ENCODE peak calls at places on chromosomes 3 and 15, in nine cellular contexts. A is activated effector memory CD4-positive, alpha-beta T cell treated with anti-CD3 and anti-CD28 coated beads, Interleukin-2, amount 50 U/mL, for 16 hours; W is A172; L is mesothelial cell of epicardium; F is dorsolateral prefrontal cortex; N is NCI-H187; H is left colon; C is KG1; Y is CD14-positive monocyte. S is an unnamed sample.
A peak's percentile ranks its signal among the peaks of the same experiment; 100 is the strongest.

GRCh38 chr3:33438284-33438668 is 1.9 kb downstream of the UBP1 start:
- DNase-seq in A (no peak), W (peak; percentile 22), L (no peak), F (no peak), N (no peak), H (no peak), C (no peak), Y (peak; percentile 53), S (no peak)

GRCh38 chr15:59274126-59274970 is 67.7 kb downstream of the LDHAL6B start:
- DNase-seq in A (no peak), W (peak; percentile 69), L (no peak), F (no peak), N (no peak), H (no peak), C (no peak), Y (no peak), S (no peak)

GRCh38 chr3:152564454-152564853 is 270.5 kb upstream of the P2RY1 start:
- DNase-seq in A (no peak), W (no peak), L (no peak), F (no peak), N (no peak), H (no peak), C (no peak), Y (no peak), S (no peak)

GRCh38 chr15:41882689-41883483 is 11.0 kb downstream of the SPTBN5 start:
- DNase-seq in A (no peak), W (no peak), L (no peak), F (no peak), N (no peak), H (no peak), C (no peak), Y (no peak), S (peak; percentile 59)

GRCh38 chr15:101025116-101025885 is 106.1 kb downstream of the LRRK1 start:
- DNase-seq in A (no peak), W (no peak), L (no peak), F (no peak), N (no peak), H (no peak), C (no peak), Y (no peak), S (no peak)

GRCh38 chr3:10437272-10437994 is 68.0 kb downstream of the ATP2B2 start:
- DNase-seq in A (peak; percentile 86), W (peak; percentile 92), L (no peak), F (peak; percentile 59), N (no peak), H (no peak), C (no peak), Y (no peak), S (no peak)

GRCh38 chr3:138588445-138588844 is 5.6 kb downstream of the CEP70 start:
- DNase-seq in A (no peak), W (no peak), L (no peak), F (no peak), N (no peak), H (no peak), C (no peak), Y (no peak), S (no peak)

GRCh38 chr15:77685082-77685815 is 52.5 kb upstream of the LINGO1 start:
- DNase-seq in A (no peak), W (no peak), L (no peak), F (no peak), N (no peak), H (no peak), C (no peak), Y (no peak), S (no peak)

GRCh38 chr15:85412956-85413854 is 32.8 kb downstream of the AKAP13 start:
- DNase-seq in A (peak; percentile 90), W (peak; percentile 89), L (no peak), F (peak; percentile 5), N (no peak), H (peak; percentile 73), C (peak; percentile 62), Y (peak; percentile 90), S (peak; percentile 7)

GRCh38 chr3:11807651-11808050 is 39.0 kb downstream of the TAMM41 start:
- DNase-seq in A (no peak), W (no peak), L (no peak), F (no peak), N (no peak), H (no peak), C (no peak), Y (no peak), S (no peak)

GRCh38 chr3:146969356-146969755 is 364.2 kb upstream of the PLSCR5 start:
- DNase-seq in A (no peak), W (no peak), L (no peak), F (no peak), N (no peak), H (no peak), C (no peak), Y (no peak), S (no peak)

GRCh38 chr15:52085289-52085688 is 27.3 kb downstream of the BCL2L10 start:
- DNase-seq in A (no peak), W (no peak), L (no peak), F (no peak), N (no peak), H (no peak), C (no peak), Y (no peak), S (no peak)

GRCh38 chr3:66386925-66387650 is 113.7 kb downstream of the LRIG1 start:
- DNase-seq in A (no peak), W (no peak), L (no peak), F (no peak), N (no peak), H (no peak), C (no peak), Y (no peak), S (no peak)

GRCh38 chr3:50172615-50173220 is 17.6 kb downstream of the SEMA3F start:
- DNase-seq in A (no peak), W (no peak), L (no peak), F (no peak), N (no peak), H (no peak), C (no peak), Y (no peak), S (no peak)

GRCh38 chr3:58528629-58529028 is 8.4 kb downstream of the ACOX2 start:
- DNase-seq in A (no peak), W (peak; percentile 80), L (no peak), F (no peak), N (no peak), H (peak; percentile 50), C (no peak), Y (no peak), S (peak; percentile 65)

GRCh38 chr15:52751522-52751921 is 38.6 kb downstream of the ONECUT1 start:
- DNase-seq in A (no peak), W (no peak), L (no peak), F (no peak), N (no peak), H (no peak), C (no peak), Y (no peak), S (no peak)

GRCh38 chr15:90315276-90315982 is 36.7 kb upstream of the ZNF774 start:
- DNase-seq in A (no peak), W (peak; percentile 74), L (no peak), F (peak; percentile 30), N (no peak), H (peak; percentile 94), C (no peak), Y (no peak), S (no peak)

GRCh38 chr3:42182555-42182954 is 83.4 kb downstream of the CCK start:
- DNase-seq in A (peak; percentile 38), W (no peak), L (no peak), F (no peak), N (no peak), H (no peak), C (no peak), Y (no peak), S (peak; percentile 32)

GRCh38 chr3:46399557-46399956 is 7.3 kb downstream of the CCR5AS start:
- DNase-seq in A (no peak), W (peak; percentile 42), L (no peak), F (no peak), N (no peak), H (no peak), C (no peak), Y (no peak), S (no peak)

GRCh38 chr3:189132901-189133300 is 38.9 kb upstream of the TPRG1 start:
- DNase-seq in A (no peak), W (no peak), L (no peak), F (no peak), N (no peak), H (no peak), C (no peak), Y (no peak), S (no peak)

GRCh38 chr15:63752075-63752684 is 81.6 kb downstream of the HERC1 start:
- DNase-seq in A (no peak), W (peak; percentile 53), L (no peak), F (no peak), N (no peak), H (no peak), C (peak; percentile 19), Y (no peak), S (peak; percentile 69)

GRCh38 chr15:76566276-76566675 is 229.7 kb downstream of the ISL2 start:
- DNase-seq in A (no peak), W (no peak), L (no peak), F (no peak), N (no peak), H (no peak), C (no peak), Y (no peak), S (peak; percentile 27)

GRCh38 chr15:66751579-66751978 is 49.5 kb downstream of the SMAD6 start:
- DNase-seq in A (no peak), W (peak; percentile 66), L (no peak), F (no peak), N (no peak), H (no peak), C (peak; percentile 37), Y (no peak), S (no peak)

GRCh38 chr15:28942521-28943035 is 56.8 kb downstream of the APBA2 start:
- DNase-seq in A (peak; percentile 53), W (no peak), L (no peak), F (no peak), N (no peak), H (no peak), C (no peak), Y (no peak), S (no peak)

GRCh38 chr3:54755746-54756145 is 172.1 kb downstream of the LRTM1 start:
- DNase-seq in A (no peak), W (no peak), L (no peak), F (no peak), N (no peak), H (no peak), C (no peak), Y (no peak), S (no peak)

GRCh38 chr15:68054658-68055223 is 626 bp downstream of the PIAS1 start:
- DNase-seq in A (peak; percentile 81), W (peak; percentile 21), L (peak; percentile 79), F (peak; percentile 48), N (no peak), H (peak; percentile 64), C (no peak), Y (peak; percentile 71), S (peak; percentile 24)

GRCh38 chr3:159941043-159941994 is 47.3 kb upstream of the IL12A start:
- DNase-seq in A (no peak), W (peak; percentile 37), L (no peak), F (no peak), N (no peak), H (no peak), C (peak; percentile 20), Y (no peak), S (no peak)

GRCh38 chr3:49593046-49593445 is 38.8 kb downstream of the BSN start:
- DNase-seq in A (no peak), W (no peak), L (no peak), F (no peak), N (no peak), H (no peak), C (no peak), Y (no peak), S (no peak)

GRCh38 chr3:69385723-69386483 is at the start of gene FRMD4B:
- DNase-seq in A (peak; percentile 62), W (peak; percentile 27), L (peak; percentile 52), F (peak; percentile 94), N (no peak), H (peak; percentile 60), C (no peak), Y (peak; percentile 60), S (peak; percentile 23)

GRCh38 chr3:192902481-192903023 is 15.1 kb downstream of the MB21D2 start:
- DNase-seq in A (no peak), W (no peak), L (no peak), F (no peak), N (no peak), H (no peak), C (no peak), Y (no peak), S (no peak)

GRCh38 chr15:90598053-90598577 is 68.4 kb downstream of the CRTC3 start:
- DNase-seq in A (no peak), W (peak; percentile 14), L (no peak), F (peak; percentile 45), N (no peak), H (peak; percentile 82), C (no peak), Y (peak; percentile 54), S (peak; percentile 49)

S was measured in G401.